ENCODE peak calls at places on chromosomes 16 and 17, in four cellular contexts. O, W, K and Z are unnamed samples.

GRCh38 chr16:64629622-64630021 is 492.2 kb downstream of the CDH11 start:
- DNase-seq in O (peak), W (no peak), K (no peak), Z (no peak)

GRCh38 chr17:27352481-27353460 is 58.9 kb downstream of the WSB1 start:
- DNase-seq in O (no peak), K (no peak), W (no peak), Z (no peak)

GRCh38 chr17:44069974-44070454 is 521 bp upstream of the G6PC3 start:
- DNase-seq in O (no peak), W (no peak), K (no peak), Z (no peak)

GRCh38 chr16:21190599-21190998 is 20.8 kb downstream of the ZP2 start:
- DNase-seq in W (no peak), O (no peak), K (no peak), Z (peak)

GRCh38 chr17:26792486-26792885 is 501.4 kb upstream of the WSB1 start:
- DNase-seq in W (no peak), K (no peak), O (no peak), Z (peak)

GRCh38 chr17:5921919-5922318 is 148.3 kb upstream of the WSCD1 start:
- DNase-seq in K (peak), W (no peak), O (no peak), Z (no peak)

GRCh38 chr17:81200695-81201580 is 21.8 kb downstream of the CEP131 start:
- DNase-seq in K (no peak), O (peak), W (no peak), Z (peak)

GRCh38 chr17:64289652-64290051 is 26.6 kb upstream of the TEX2 start:
- DNase-seq in O (no peak), W (no peak), K (no peak), Z (no peak)

GRCh38 chr16:31404353-31405064 is 11.4 kb downstream of the ITGAD start:
- DNase-seq in O (no peak), W (no peak), K (no peak), Z (no peak)

GRCh38 chr16:78816499-78817441 is 717.3 kb downstream of the WWOX start:
- DNase-seq in O (no peak), W (no peak), K (peak), Z (no peak)

GRCh38 chr16:54651440-54651839 is 279.2 kb upstream of the IRX5 start:
- DNase-seq in K (no peak), W (no peak), O (no peak), Z (no peak)
- H3K4me3 ChIP-seq in K (no peak), W (no peak), O (no peak), Z (no peak)

GRCh38 chr16:89064606-89065444 is 28.8 kb upstream of the ACSF3 start:
- DNase-seq in O (no peak), W (no peak), K (no peak), Z (no peak)
- TF ChIP-seq CTCF in O (no peak), W (no peak), K (no peak), Z (no peak)

GRCh38 chr16:82995286-82995926 is 368.6 kb downstream of the CDH13 start:
- DNase-seq in O (peak), W (no peak), K (no peak), Z (no peak)
- H3K4me3 ChIP-seq in O (peak), W (peak), K (no peak), Z (no peak)

DNA sequence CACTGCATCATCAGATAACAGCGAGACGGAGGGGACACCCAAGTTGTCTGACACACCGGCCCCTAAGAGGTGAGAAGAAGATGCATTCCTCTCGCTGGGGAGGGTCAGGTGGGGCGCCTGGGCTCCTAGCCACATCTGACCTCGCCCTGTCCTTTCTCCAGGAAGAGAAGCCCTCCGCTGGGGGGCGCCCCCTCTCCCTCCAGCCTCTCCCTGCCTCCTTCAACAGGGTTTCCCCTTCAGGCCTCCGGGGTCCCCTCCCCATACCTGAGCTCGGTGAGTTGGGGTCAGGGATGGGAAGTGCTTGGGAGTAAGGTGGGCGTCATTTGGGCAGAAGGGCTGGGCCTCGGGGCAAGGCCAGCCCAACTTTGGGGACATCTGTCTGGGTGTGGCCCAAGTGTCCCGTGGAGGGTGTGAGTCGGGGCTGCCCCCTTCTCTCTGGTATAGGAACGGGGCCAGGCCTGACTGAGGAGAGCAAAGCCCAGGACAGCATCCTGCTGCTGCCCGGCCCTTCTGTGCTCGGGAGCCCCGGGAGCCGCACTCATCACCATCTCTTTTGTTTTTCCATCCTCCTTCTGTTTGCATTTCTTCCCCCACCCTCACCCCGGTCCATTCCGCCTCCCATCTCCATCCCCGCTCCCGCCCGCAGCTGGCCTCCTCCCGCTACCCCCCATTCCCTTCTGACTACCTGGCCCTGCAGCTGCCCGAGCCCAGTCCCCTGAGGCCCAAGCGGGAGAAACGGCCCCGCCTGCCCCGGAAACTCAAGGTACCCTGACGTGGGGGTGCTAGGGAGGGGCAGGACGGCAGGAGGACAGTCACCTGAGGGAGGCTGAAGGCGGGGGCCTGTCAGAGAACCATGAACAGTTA is 5.0 kb downstream of the INO80E start:
- DNase-seq in W (no peak), K (no peak), O (no peak), Z (no peak)
- TF ChIP-seq CTCF in W (no peak), K (no peak), O (peak), Z (no peak)

GRCh38 chr16:71425746-71426068 is 16.1 kb downstream of the TLE7 start:
- DNase-seq in W (no peak), O (no peak), K (no peak), Z (no peak)
- H3K4me3 ChIP-seq in W (no peak), O (peak), K (no peak), Z (no peak)

DNA sequence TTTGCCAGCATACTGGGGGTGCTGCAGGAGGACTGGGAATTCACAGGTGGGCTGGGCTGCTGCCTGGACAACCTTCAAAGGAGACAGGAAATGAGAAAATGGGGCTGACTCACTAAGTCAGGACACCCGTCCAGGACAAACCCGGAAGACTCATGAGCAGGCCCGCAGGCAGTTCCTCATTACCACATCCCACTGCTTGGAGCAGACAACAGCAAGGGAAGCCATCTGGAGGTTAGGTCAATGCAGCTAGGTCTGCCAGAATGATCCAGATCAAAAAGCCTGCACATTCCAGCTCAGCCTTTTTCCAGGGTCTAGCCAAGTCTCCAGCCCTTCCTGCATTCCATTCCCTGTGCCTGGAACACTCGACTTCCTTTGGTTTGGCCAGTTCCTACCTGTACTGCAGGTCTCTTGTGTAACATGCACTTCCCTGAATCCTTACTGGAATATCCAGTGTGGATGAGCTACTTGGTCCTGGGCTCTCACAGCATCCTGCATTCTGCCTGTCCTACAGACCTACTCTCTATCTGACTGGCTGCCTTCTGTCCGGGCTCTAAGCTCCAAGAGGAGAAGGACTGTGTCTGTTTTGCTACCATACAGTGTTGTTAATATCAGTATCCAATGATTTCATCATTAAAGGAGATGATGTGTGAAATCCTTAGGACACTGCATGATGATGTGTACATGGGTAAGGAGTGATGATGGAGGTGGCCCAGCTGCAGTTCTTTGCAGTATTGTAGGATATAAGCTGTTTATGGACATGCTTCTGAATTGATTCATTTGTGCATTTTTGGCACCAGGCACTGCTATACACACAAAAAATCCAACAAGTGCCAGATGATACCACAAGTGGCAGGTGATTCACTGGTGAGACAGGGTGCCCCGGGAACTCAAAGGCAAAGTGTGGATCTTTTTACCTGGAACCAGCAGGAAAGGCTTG is 536.7 kb upstream of the CDH11 start:
- DNase-seq in W (no peak), K (peak), O (peak), Z (peak)
- TF ChIP-seq CTCF in W (no peak), K (no peak), O (no peak), Z (no peak)